ENCODE peak calls at places on chromosomes 12 and 14, in eight cellular contexts. M, K, J, W, A, Q, Y and F are unnamed samples. For H3K9me3, the result is how much of the 10 kb centered on the place peaks cover.

GRCh38 chr12:108055135-108055534 is 74.0 kb upstream of the WSCD2 start:
- DNase-seq in M (no peak), K (no peak), J (no peak), W (no peak), A (no peak), Q (no peak), Y (no peak), F (no peak)

GRCh38 chr12:7642876-7643309 is 22.8 kb downstream of the APOBEC1 start:
- DNase-seq in M (no peak), K (no peak), J (no peak), W (no peak), A (no peak), Q (no peak), Y (no peak), F (peak)

GRCh38 chr14:28323951-28324741 is 442.4 kb upstream of the FOXG1 start:
- DNase-seq in M (no peak), K (no peak), J (no peak), W (no peak), A (no peak), Q (no peak), Y (no peak), F (no peak)

GRCh38 chr12:9223830-9224229 is 15.6 kb upstream of the PZP start:
- DNase-seq in M (no peak), K (no peak), J (no peak), W (no peak), A (no peak), Q (no peak), Y (no peak), F (no peak)

GRCh38 chr14:94615823-94616570 is 3.8 kb downstream of the SERPINA3 start:
- DNase-seq in M (no peak), K (no peak), J (no peak), W (no peak), A (no peak), Q (peak), Y (no peak), F (no peak)

GRCh38 chr12:118044577-118044976 is 16.4 kb downstream of the WSB2 start:
- DNase-seq in M (no peak), K (no peak), J (no peak), W (no peak), A (no peak), Q (no peak), Y (no peak), F (no peak)

GRCh38 chr12:72574138-72574537 is 302.0 kb downstream of the TRHDE start:
- DNase-seq in M (no peak), K (no peak), J (no peak), W (no peak), A (no peak), Q (no peak), Y (no peak), F (no peak)

GRCh38 chr14:37048666-37049071 is 123.7 kb downstream of the SLC25A21 start:
- DNase-seq in M (no peak), K (no peak), J (no peak), W (no peak), A (no peak), Q (no peak), Y (no peak), F (no peak)

GRCh38 chr14:52268191-52269061 is 928 bp downstream of the PTGDR start:
- DNase-seq in M (no peak), K (peak), J (peak), W (no peak), A (no peak), Q (no peak), Y (no peak), F (peak)

GRCh38 chr14:88518592-88519512 is 36.0 kb downstream of the PTPN21 start:
- DNase-seq in M (no peak), K (no peak), J (no peak), W (no peak), A (no peak), Q (no peak), Y (no peak), F (no peak)

GRCh38 chr12:12689672-12690287 is 6.2 kb downstream of the GPR19 start:
- DNase-seq in M (no peak), K (no peak), J (no peak), W (no peak), A (no peak), Q (no peak), Y (no peak), F (no peak)

GRCh38 chr14:103994535-103995184 is 52.3 kb upstream of the RD3L start:
- DNase-seq in M (no peak), K (no peak), J (no peak), W (no peak), A (no peak), Q (no peak), Y (no peak), F (no peak)

GRCh38 chr14:74018029-74018703 is 922 bp downstream of the ENTPD5 start:
- DNase-seq in M (no peak), K (peak), J (no peak), W (no peak), A (no peak), Q (no peak), Y (no peak), F (no peak)

GRCh38 chr12:114683709-114684097 is 272 bp downstream of the TBX3 start:
- DNase-seq in M (no peak), K (no peak), J (no peak), W (no peak), A (no peak), Q (no peak), Y (no peak), F (no peak)

GRCh38 chr12:114685320-114685781 is 1.4 kb upstream of the TBX3 start:
- DNase-seq in M (no peak), K (no peak), J (no peak), W (no peak), A (no peak), Q (no peak), Y (no peak), F (no peak)

GRCh38 chr12:114685869-114686268 is 1.9 kb upstream of the TBX3 start:
- DNase-seq in M (no peak), K (no peak), J (no peak), W (no peak), A (no peak), Q (no peak), Y (no peak), F (no peak)

GRCh38 chr12:114684098-114684869 is at the start of gene TBX3:
- DNase-seq in M (peak), K (peak), J (no peak), W (peak), A (peak), Q (peak), Y (peak), F (peak)

GRCh38 chr12:114684870-114685273 is 897 bp upstream of the TBX3 start:
- DNase-seq in M (no peak), K (no peak), J (no peak), W (no peak), A (no peak), Q (no peak), Y (no peak), F (no peak)
- H3K27ac ChIP-seq in M (peak), K (no peak), J (no peak), W (no peak), A (peak), Q (peak), Y (no peak), F (peak)

DNA sequence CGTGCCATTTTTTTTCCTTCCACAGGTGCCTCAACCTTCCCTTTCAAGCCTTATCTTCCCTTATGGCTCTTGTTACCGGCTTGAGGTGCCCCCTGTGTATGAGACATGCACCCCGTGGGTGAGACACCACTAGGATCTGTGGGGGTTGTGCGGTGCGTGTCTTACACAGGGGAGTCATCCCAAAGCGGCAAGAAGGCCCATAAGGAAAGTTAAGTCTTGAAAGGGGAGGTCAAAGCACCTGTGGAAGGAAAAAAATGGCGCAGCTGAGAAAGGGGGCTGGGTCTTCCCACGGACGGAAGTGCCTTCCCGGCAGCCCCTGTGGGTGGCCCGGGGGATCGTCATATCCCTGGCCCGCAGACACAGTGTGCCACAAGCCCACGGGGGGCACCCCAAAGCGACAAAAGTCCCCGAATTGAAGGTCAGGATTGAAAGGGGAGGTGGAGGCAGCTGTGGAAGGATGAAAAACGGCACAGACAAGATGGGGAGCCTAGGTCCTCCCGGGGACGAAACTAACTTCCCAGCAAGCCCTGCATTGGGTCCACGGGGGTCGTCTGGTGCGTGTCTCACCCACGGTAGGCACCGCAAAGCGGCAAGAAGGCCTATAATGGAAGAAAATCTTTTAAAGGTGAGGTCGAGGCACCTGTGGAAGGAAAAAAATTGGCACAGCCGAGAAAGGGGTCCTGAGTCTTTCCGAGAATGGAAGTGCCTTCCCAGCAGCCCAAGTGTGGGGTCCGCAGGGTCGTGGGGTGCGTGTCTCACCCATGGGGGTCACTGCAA is 273.3 kb downstream of the ALG10 start:
- DNase-seq in M (no peak), K (no peak), J (no peak), W (no peak), A (no peak), Q (no peak), Y (peak), F (no peak)
- H3K9me3 ChIP-seq in M (under half), K (under half), J (under half), W (under half), A (half or more), Q (under half), Y (under half), F (under half)

DNA sequence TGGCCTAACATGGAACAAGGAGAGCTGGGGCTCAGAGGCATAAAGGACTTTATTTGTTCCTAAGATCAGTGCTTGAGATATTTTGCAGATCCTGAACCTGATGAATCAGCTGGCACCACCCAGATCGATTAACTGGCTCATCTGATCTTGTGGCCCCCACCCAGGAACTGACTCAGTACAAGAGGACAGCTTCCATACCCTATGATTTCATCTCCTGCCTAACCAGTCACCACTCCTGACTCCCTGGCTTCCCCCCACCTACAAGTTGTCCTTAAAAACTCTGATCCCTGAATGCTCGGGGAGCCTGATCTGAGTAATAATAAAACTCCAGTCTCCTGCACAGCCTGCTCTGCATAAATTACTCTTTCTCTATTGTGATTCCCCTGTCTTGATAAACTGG is 5.1 kb downstream of the C12orf56 start:
- DNase-seq in M (no peak), K (no peak), J (no peak), W (no peak), A (no peak), Q (no peak), Y (no peak), F (no peak)
- H3K27ac ChIP-seq in M (no peak), K (no peak), J (no peak), W (peak), A (no peak), Q (no peak), Y (no peak), F (no peak)

GRCh38 chr14:91810699-91811098 is 56.6 kb downstream of the TC2N start:
- DNase-seq in M (no peak), K (no peak), J (no peak), W (no peak), A (no peak), Q (no peak), Y (no peak), F (no peak)

GRCh38 chr14:91801358-91801757 is 66.0 kb downstream of the TC2N start:
- DNase-seq in M (no peak), K (peak), J (no peak), W (no peak), A (no peak), Q (no peak), Y (no peak), F (no peak)

GRCh38 chr14:91806716-91807115 is 60.6 kb downstream of the TC2N start:
- DNase-seq in M (no peak), K (no peak), J (no peak), W (no peak), A (no peak), Q (no peak), Y (no peak), F (no peak)

GRCh38 chr14:91805659-91806058 is 61.7 kb downstream of the TC2N start:
- DNase-seq in M (no peak), K (no peak), J (no peak), W (no peak), A (no peak), Q (no peak), Y (no peak), F (no peak)
- H3K9me3 ChIP-seq in M (under half), K (under half), J (under half), W (under half), A (under half), Q (under half), Y (under half), F (under half)